ENCODE peak calls at places on chromosomes 13 and 19, in ten cellular contexts. One of them, this sample, is unnamed.

GRCh38 chr19:14428882-14429416 is 4.2 kb upstream of the PKN1 start:
- DNase-seq in activated CD4-positive, alpha-beta T cell treated with anti-CD3 and anti-CD28 coated beads, Interleukin-2, amount 10 ng/mL, durations not matched to agents 7 days and 5 days: no peak
- DNase-seq in IMR-90: no peak
- DNase-seq in left lobe of liver: no peak
- DNase-seq in GM12878: no peak
- DNase-seq in Peyer's patch: no peak
- DNase-seq in cardiac fibroblast: no peak
- DNase-seq in naive thymus-derived CD4-positive, alpha-beta T cell: no peak
- DNase-seq in stimulated activated CD8-positive, alpha-beta memory T cell treated with anti-CD3 and anti-CD28 coated beads, Interleukin-2, amount 100 ng/mL, for 1 hour: no peak
- DNase-seq in omental fat pad: no peak
- DNase-seq in this sample: no peak

GRCh38 chr13:76635232-76636021 is 250.8 kb downstream of the KCTD12 start:
- DNase-seq in activated CD4-positive, alpha-beta T cell treated with anti-CD3 and anti-CD28 coated beads, Interleukin-2, amount 10 ng/mL, durations not matched to agents 7 days and 5 days: no peak
- DNase-seq in IMR-90: no peak
- DNase-seq in left lobe of liver: no peak
- DNase-seq in GM12878: no peak
- DNase-seq in Peyer's patch: no peak
- DNase-seq in cardiac fibroblast: no peak
- DNase-seq in naive thymus-derived CD4-positive, alpha-beta T cell: no peak
- DNase-seq in stimulated activated CD8-positive, alpha-beta memory T cell treated with anti-CD3 and anti-CD28 coated beads, Interleukin-2, amount 100 ng/mL, for 1 hour: no peak
- DNase-seq in omental fat pad: no peak
- DNase-seq in this sample: no peak

GRCh38 chr19:10998045-10998533 is 37.3 kb downstream of the SMARCA4 start:
- DNase-seq in activated CD4-positive, alpha-beta T cell treated with anti-CD3 and anti-CD28 coated beads, Interleukin-2, amount 10 ng/mL, durations not matched to agents 7 days and 5 days: no peak
- DNase-seq in IMR-90: peak
- DNase-seq in left lobe of liver: peak
- DNase-seq in GM12878: no peak
- DNase-seq in Peyer's patch: peak
- DNase-seq in cardiac fibroblast: peak
- DNase-seq in naive thymus-derived CD4-positive, alpha-beta T cell: no peak
- DNase-seq in stimulated activated CD8-positive, alpha-beta memory T cell treated with anti-CD3 and anti-CD28 coated beads, Interleukin-2, amount 100 ng/mL, for 1 hour: no peak
- DNase-seq in omental fat pad: no peak
- DNase-seq in this sample: peak

GRCh38 chr13:24670927-24671326 is 9.3 kb upstream of the ATP12A start:
- DNase-seq in activated CD4-positive, alpha-beta T cell treated with anti-CD3 and anti-CD28 coated beads, Interleukin-2, amount 10 ng/mL, durations not matched to agents 7 days and 5 days: no peak
- DNase-seq in IMR-90: no peak
- DNase-seq in left lobe of liver: no peak
- DNase-seq in GM12878: no peak
- DNase-seq in Peyer's patch: peak
- DNase-seq in cardiac fibroblast: peak
- DNase-seq in naive thymus-derived CD4-positive, alpha-beta T cell: no peak
- DNase-seq in stimulated activated CD8-positive, alpha-beta memory T cell treated with anti-CD3 and anti-CD28 coated beads, Interleukin-2, amount 100 ng/mL, for 1 hour: no peak
- DNase-seq in omental fat pad: no peak
- DNase-seq in this sample: no peak

GRCh38 chr13:23427342-23428182 is 5.9 kb downstream of the SACS start:
- DNase-seq in activated CD4-positive, alpha-beta T cell treated with anti-CD3 and anti-CD28 coated beads, Interleukin-2, amount 10 ng/mL, durations not matched to agents 7 days and 5 days: no peak
- DNase-seq in IMR-90: peak
- DNase-seq in left lobe of liver: no peak
- DNase-seq in GM12878: no peak
- DNase-seq in Peyer's patch: no peak
- DNase-seq in cardiac fibroblast: peak
- DNase-seq in naive thymus-derived CD4-positive, alpha-beta T cell: no peak
- DNase-seq in stimulated activated CD8-positive, alpha-beta memory T cell treated with anti-CD3 and anti-CD28 coated beads, Interleukin-2, amount 100 ng/mL, for 1 hour: no peak
- DNase-seq in omental fat pad: no peak
- DNase-seq in this sample: no peak

GRCh38 chr19:1468274-1469199 is 10.5 kb downstream of the C19orf25 start:
- DNase-seq in activated CD4-positive, alpha-beta T cell treated with anti-CD3 and anti-CD28 coated beads, Interleukin-2, amount 10 ng/mL, durations not matched to agents 7 days and 5 days: no peak
- DNase-seq in IMR-90: peak
- DNase-seq in left lobe of liver: no peak
- DNase-seq in GM12878: no peak
- DNase-seq in Peyer's patch: no peak
- DNase-seq in cardiac fibroblast: peak
- DNase-seq in naive thymus-derived CD4-positive, alpha-beta T cell: no peak
- DNase-seq in stimulated activated CD8-positive, alpha-beta memory T cell treated with anti-CD3 and anti-CD28 coated beads, Interleukin-2, amount 100 ng/mL, for 1 hour: no peak
- DNase-seq in omental fat pad: no peak
- DNase-seq in this sample: peak

GRCh38 chr19:50723735-50724521 is 764 bp downstream of the CLEC11A start:
- DNase-seq in activated CD4-positive, alpha-beta T cell treated with anti-CD3 and anti-CD28 coated beads, Interleukin-2, amount 10 ng/mL, durations not matched to agents 7 days and 5 days: no peak
- DNase-seq in IMR-90: no peak
- DNase-seq in left lobe of liver: no peak
- DNase-seq in GM12878: no peak
- DNase-seq in Peyer's patch: no peak
- DNase-seq in cardiac fibroblast: no peak
- DNase-seq in naive thymus-derived CD4-positive, alpha-beta T cell: no peak
- DNase-seq in stimulated activated CD8-positive, alpha-beta memory T cell treated with anti-CD3 and anti-CD28 coated beads, Interleukin-2, amount 100 ng/mL, for 1 hour: no peak
- DNase-seq in omental fat pad: no peak
- DNase-seq in this sample: no peak

GRCh38 chr19:17448190-17448967 is at the start of gene TMEM221:
- DNase-seq in activated CD4-positive, alpha-beta T cell treated with anti-CD3 and anti-CD28 coated beads, Interleukin-2, amount 10 ng/mL, durations not matched to agents 7 days and 5 days: peak
- DNase-seq in IMR-90: no peak
- DNase-seq in left lobe of liver: no peak
- DNase-seq in GM12878: no peak
- DNase-seq in Peyer's patch: peak
- DNase-seq in cardiac fibroblast: peak
- DNase-seq in naive thymus-derived CD4-positive, alpha-beta T cell: peak
- DNase-seq in stimulated activated CD8-positive, alpha-beta memory T cell treated with anti-CD3 and anti-CD28 coated beads, Interleukin-2, amount 100 ng/mL, for 1 hour: peak
- DNase-seq in omental fat pad: no peak
- DNase-seq in this sample: no peak

GRCh38 chr13:106612688-106613087 is 44.8 kb upstream of the ARGLU1 start:
- DNase-seq in activated CD4-positive, alpha-beta T cell treated with anti-CD3 and anti-CD28 coated beads, Interleukin-2, amount 10 ng/mL, durations not matched to agents 7 days and 5 days: no peak
- DNase-seq in IMR-90: peak
- DNase-seq in left lobe of liver: peak
- DNase-seq in GM12878: no peak
- DNase-seq in Peyer's patch: peak
- DNase-seq in cardiac fibroblast: peak
- DNase-seq in naive thymus-derived CD4-positive, alpha-beta T cell: no peak
- DNase-seq in stimulated activated CD8-positive, alpha-beta memory T cell treated with anti-CD3 and anti-CD28 coated beads, Interleukin-2, amount 100 ng/mL, for 1 hour: no peak
- DNase-seq in omental fat pad: peak
- DNase-seq in this sample: peak

GRCh38 chr13:60148918-60149317 is 14.8 kb downstream of the DIAPH3 start:
- DNase-seq in activated CD4-positive, alpha-beta T cell treated with anti-CD3 and anti-CD28 coated beads, Interleukin-2, amount 10 ng/mL, durations not matched to agents 7 days and 5 days: no peak
- DNase-seq in IMR-90: no peak
- DNase-seq in left lobe of liver: no peak
- DNase-seq in GM12878: no peak
- DNase-seq in Peyer's patch: no peak
- DNase-seq in cardiac fibroblast: no peak
- DNase-seq in naive thymus-derived CD4-positive, alpha-beta T cell: no peak
- DNase-seq in stimulated activated CD8-positive, alpha-beta memory T cell treated with anti-CD3 and anti-CD28 coated beads, Interleukin-2, amount 100 ng/mL, for 1 hour: no peak
- DNase-seq in omental fat pad: no peak
- DNase-seq in this sample: no peak

GRCh38 chr13:39635564-39635963 is 19.9 kb upstream of the COG6 start:
- DNase-seq in activated CD4-positive, alpha-beta T cell treated with anti-CD3 and anti-CD28 coated beads, Interleukin-2, amount 10 ng/mL, durations not matched to agents 7 days and 5 days: no peak
- DNase-seq in IMR-90: no peak
- DNase-seq in left lobe of liver: no peak
- DNase-seq in GM12878: no peak
- DNase-seq in Peyer's patch: no peak
- DNase-seq in cardiac fibroblast: no peak
- DNase-seq in naive thymus-derived CD4-positive, alpha-beta T cell: no peak
- DNase-seq in stimulated activated CD8-positive, alpha-beta memory T cell treated with anti-CD3 and anti-CD28 coated beads, Interleukin-2, amount 100 ng/mL, for 1 hour: no peak
- DNase-seq in omental fat pad: no peak
- DNase-seq in this sample: no peak

GRCh38 chr13:77001963-77002587 is 10.2 kb downstream of the CLN5 start:
- DNase-seq in activated CD4-positive, alpha-beta T cell treated with anti-CD3 and anti-CD28 coated beads, Interleukin-2, amount 10 ng/mL, durations not matched to agents 7 days and 5 days: no peak
- DNase-seq in IMR-90: no peak
- DNase-seq in left lobe of liver: no peak
- DNase-seq in GM12878: no peak
- DNase-seq in Peyer's patch: no peak
- DNase-seq in cardiac fibroblast: no peak
- DNase-seq in naive thymus-derived CD4-positive, alpha-beta T cell: no peak
- DNase-seq in stimulated activated CD8-positive, alpha-beta memory T cell treated with anti-CD3 and anti-CD28 coated beads, Interleukin-2, amount 100 ng/mL, for 1 hour: no peak
- DNase-seq in omental fat pad: no peak
- DNase-seq in this sample: no peak